ENCODE peak calls at places on chromosome 14, in nine cellular contexts. P, M, G, B, T, V, Y, W and O are unnamed samples.

GRCh38 chr14:61252354-61253063 is 28.6 kb downstream of the TMEM30B start:
- DNase-seq in P (peak; percentile 52), M (peak; percentile 68), G (peak; percentile 89), B (peak; percentile 99), T (peak; percentile 48), V (peak; percentile 91), Y (peak; percentile 80), W (peak; percentile 78), O (peak; percentile 69)

GRCh38 chr14:22384974-22385526 is 204.0 kb downstream of the DAD1 start:
- DNase-seq in P (no peak), M (no peak), G (no peak), B (no peak), T (no peak), V (no peak), Y (no peak), W (no peak), O (no peak)

GRCh38 chr14:70955543-70956480 is 48.6 kb downstream of the PCNX1 start:
- DNase-seq in P (peak; percentile 55), M (no peak), G (peak; percentile 34), B (peak; percentile 26), T (no peak), V (peak; percentile 41), Y (no peak), W (no peak), O (no peak)

GRCh38 chr14:52351191-52351560 is 37.1 kb downstream of the PTGER2 start:
- DNase-seq in P (no peak), M (no peak), G (peak; percentile 81), B (peak; percentile 57), T (no peak), V (no peak), Y (no peak), W (no peak), O (no peak)

GRCh38 chr14:81435578-81436295 is 35.6 kb upstream of the STON2 start:
- DNase-seq in P (peak; percentile 6), M (peak; percentile 74), G (peak; percentile 31), B (peak; percentile 2), T (peak; percentile 75), V (peak; percentile 79), Y (peak; percentile 66), W (no peak), O (peak; percentile 70)

GRCh38 chr14:32593290-32593942 is 264.3 kb downstream of the AKAP6 start:
- DNase-seq in P (no peak), M (no peak), G (peak; percentile 88), B (peak; percentile 69), T (no peak), V (no peak), Y (no peak), W (no peak), O (no peak)

GRCh38 chr14:76782885-76783566 is 21.8 kb downstream of the VASH1 start:
- DNase-seq in P (no peak), M (no peak), G (no peak), B (no peak), T (no peak), V (no peak), Y (no peak), W (no peak), O (no peak)

GRCh38 chr14:55412686-55413085 is 1.1 kb upstream of the ATG14 start:
- DNase-seq in P (no peak), M (no peak), G (peak; percentile 49), B (no peak), T (no peak), V (no peak), Y (no peak), W (peak; percentile 84), O (no peak)

GRCh38 chr14:93984070-93984469 is 7.7 kb upstream of the ASB2 start:
- DNase-seq in P (no peak), M (no peak), G (peak; percentile 65), B (peak; percentile 81), T (no peak), V (peak; percentile 25), Y (peak; percentile 65), W (no peak), O (no peak)

GRCh38 chr14:75523771-75524171 is 1.5 kb downstream of the BATF start:
- DNase-seq in P (no peak), M (no peak), G (peak; percentile 63), B (peak; percentile 18), T (no peak), V (no peak), Y (no peak), W (no peak), O (no peak)

GRCh38 chr14:75025082-75025481 is 22.4 kb downstream of the EIF2B2 start:
- DNase-seq in P (no peak), M (no peak), G (no peak), B (peak; percentile 69), T (no peak), V (no peak), Y (no peak), W (no peak), O (no peak)

GRCh38 chr14:33765251-33765650 is 185.6 kb downstream of the EGLN3 start:
- DNase-seq in P (no peak), M (peak; percentile 51), G (peak; percentile 46), B (no peak), T (peak; percentile 47), V (peak; percentile 70), Y (peak; percentile 82), W (no peak), O (peak; percentile 64)

GRCh38 chr14:65506801-65507200 is 94.3 kb downstream of the FUT8 start:
- DNase-seq in P (no peak), M (no peak), G (peak; percentile 17), B (no peak), T (no peak), V (peak; percentile 57), Y (peak; percentile 7), W (no peak), O (no peak)

GRCh38 chr14:24432259-24433131 is 2.7 kb downstream of the KHNYN start:
- DNase-seq in P (peak; percentile 7), M (peak; percentile 44), G (no peak), B (peak; percentile 26), T (no peak), V (no peak), Y (no peak), W (no peak), O (no peak)

GRCh38 chr14:57512221-57512620 is 18.6 kb upstream of the CCDC198 start:
- DNase-seq in P (no peak), M (no peak), G (no peak), B (no peak), T (no peak), V (no peak), Y (no peak), W (no peak), O (no peak)

GRCh38 chr14:63952933-63953437 is 100.2 kb downstream of the SYNE2 start:
- DNase-seq in P (no peak), M (no peak), G (peak; percentile 10), B (peak; percentile 37), T (no peak), V (no peak), Y (no peak), W (no peak), O (no peak)

GRCh38 chr14:22560638-22561365 is 28.2 kb downstream of the DAD1 start:
- DNase-seq in P (no peak), M (no peak), G (no peak), B (no peak), T (no peak), V (no peak), Y (no peak), W (no peak), O (no peak)

GRCh38 chr14:61516125-61516740 is 179.1 kb upstream of the HIF1A start:
- DNase-seq in P (no peak), M (no peak), G (no peak), B (no peak), T (no peak), V (no peak), Y (no peak), W (no peak), O (no peak)

GRCh38 chr14:65976771-65977170 is 509.4 kb upstream of the CCDC196 start:
- DNase-seq in P (no peak), M (no peak), G (peak; percentile 9), B (no peak), T (no peak), V (no peak), Y (no peak), W (no peak), O (no peak)

GRCh38 chr14:34300330-34300729 is 161.7 kb downstream of the SPTSSA start:
- DNase-seq in P (no peak), M (no peak), G (no peak), B (no peak), T (no peak), V (no peak), Y (no peak), W (no peak), O (no peak)

GRCh38 chr14:51849095-51849494 is 11.3 kb upstream of the GNG2 start:
- DNase-seq in P (peak; percentile 29), M (no peak), G (peak; percentile 68), B (peak; percentile 51), T (no peak), V (no peak), Y (no peak), W (no peak), O (no peak)